ENCODE peak calls at places on chromosomes 11 and 22, in four cellular contexts. V, I, X and M are unnamed samples.

GRCh38 chr11:120500414-120500936 is 11.1 kb upstream of the GRIK4 start:
- DNase-seq in X (no peak), V (no peak), I (no peak), M (no peak)

GRCh38 chr11:66268953-66269906 is 791 bp downstream of the RAB1B start:
- DNase-seq in I (no peak), V (no peak), X (no peak), M (no peak)

GRCh38 chr11:125347261-125347585 is 148.8 kb downstream of the FEZ1 start:
- DNase-seq in V (no peak), X (no peak), I (no peak), M (no peak)

GRCh38 chr11:35711173-35711910 is 48.8 kb downstream of the TRIM44 start:
- DNase-seq in I (no peak), V (no peak), X (no peak), M (no peak)

GRCh38 chr22:23523746-23524145 is 56.3 kb downstream of the IGLL1 start:
- DNase-seq in V (no peak), X (no peak), I (no peak), M (no peak)

GRCh38 chr22:49276567-49276966 is 551.1 kb downstream of the BRD1 start:
- DNase-seq in V (no peak), I (no peak), X (no peak), M (no peak)

GRCh38 chr11:66136752-66137123 is 66.7 kb downstream of the PACS1 start:
- DNase-seq in X (no peak), V (no peak), I (no peak), M (no peak)

GRCh38 chr11:762421-763072 is 14.7 kb downstream of the GATD1 start:
- DNase-seq in I (no peak), X (no peak), V (no peak), M (peak)

GRCh38 chr22:38086001-38086845 is 2.2 kb upstream of the SLC16A8 start:
- DNase-seq in X (no peak), V (no peak), I (no peak), M (no peak)

GRCh38 chr11:46695345-46696211 is 4.8 kb downstream of the ARHGAP1 start:
- DNase-seq in V (no peak), I (no peak), X (no peak), M (no peak)

GRCh38 chr11:69918938-69919650 is 99.9 kb upstream of the FGF3 start:
- DNase-seq in X (peak), V (no peak), I (peak), M (no peak)

GRCh38 chr22:19821523-19822300 is 33.0 kb downstream of the GNB1L start:
- DNase-seq in I (no peak), X (no peak), V (no peak), M (no peak)

GRCh38 chr11:12603362-12604088 is 70.7 kb upstream of the TEAD1 start:
- DNase-seq in I (no peak), V (no peak), X (no peak), M (no peak)

GRCh38 chr22:28207281-28208030 is 288.4 kb upstream of the PITPNB start:
- DNase-seq in V (no peak), I (no peak), X (no peak), M (no peak)

GRCh38 chr11:43576834-43577521 is 103.6 kb upstream of the HSD17B12 start:
- DNase-seq in I (no peak), V (no peak), X (no peak), M (no peak)

GRCh38 chr11:135015966-135016365 is 603.9 kb upstream of the B3GAT1 start:
- DNase-seq in V (no peak), I (no peak), X (no peak), M (no peak)

GRCh38 chr22:47197735-47198500 is 435.5 kb downstream of the TBC1D22A start:
- DNase-seq in V (no peak), X (no peak), I (no peak), M (no peak)

GRCh38 chr11:107042748-107043147 is 24.5 kb upstream of the GUCY1A2 start:
- DNase-seq in I (no peak), V (no peak), X (no peak), M (no peak)

GRCh38 chr11:14506532-14506931 is 6.9 kb upstream of the COPB1 start:
- DNase-seq in V (no peak), X (no peak), I (no peak), M (no peak)

GRCh38 chr22:48750282-48750681 is 1077.4 kb downstream of the BRD1 start:
- DNase-seq in I (no peak), V (no peak), X (no peak), M (no peak)

GRCh38 chr11:926341-926916 is 759 bp downstream of the AP2A2 start:
- DNase-seq in V (no peak), I (peak), X (no peak), M (no peak)

GRCh38 chr11:131584694-131585592 is 214.5 kb downstream of the NTM start:
- DNase-seq in I (no peak), X (no peak), V (no peak), M (no peak)

GRCh38 chr22:47624277-47625012 is 862.0 kb downstream of the TBC1D22A start:
- DNase-seq in I (no peak), V (no peak), X (no peak), M (no peak)

GRCh38 chr11:76889414-76889975 is 28.8 kb downstream of the ACER3 start:
- DNase-seq in V (no peak), X (no peak), I (no peak), M (no peak)

GRCh38 chr11:108895579-108896480 is 231.0 kb downstream of the DDX10 start:
- DNase-seq in V (no peak), I (no peak), X (no peak), M (no peak)

GRCh38 chr11:95711162-95711944 is 78.2 kb downstream of the FAM76B start:
- DNase-seq in V (no peak), I (no peak), X (no peak), M (no peak)

GRCh38 chr11:119935341-119935925 is 202.5 kb downstream of the TRIM29 start:
- DNase-seq in V (no peak), X (no peak), I (no peak), M (no peak)

GRCh38 chr11:76801736-76802135 is 18.6 kb downstream of the TSKU start:
- DNase-seq in I (no peak), V (no peak), X (no peak), M (no peak)

GRCh38 chr11:123899792-123900191 is 2.2 kb upstream of the OR8D4 start:
- DNase-seq in I (no peak), X (no peak), V (no peak), M (no peak)

GRCh38 chr11:72321381-72321996 is 77.5 kb upstream of the PHOX2A start:
- DNase-seq in I (no peak), X (no peak), V (no peak), M (no peak)

GRCh38 chr22:33427461-33427860 is 369.3 kb upstream of the SYN3 start:
- DNase-seq in I (no peak), X (no peak), V (no peak), M (no peak)

GRCh38 chr11:113874920-113875413 is 405 bp downstream of the USP28 start:
- DNase-seq in I (no peak), X (no peak), V (no peak), M (no peak)

GRCh38 chr11:65116370-65117205 is 913 bp downstream of the ZNHIT2 start:
- DNase-seq in I (no peak), V (no peak), X (no peak), M (no peak)

GRCh38 chr11:58525037-58525614 is 17.2 kb upstream of the OR5B21 start:
- DNase-seq in V (no peak), X (no peak), I (no peak), M (no peak)

GRCh38 chr11:117200813-117201515 is 1.8 kb downstream of the TAGLN start:
- DNase-seq in I (no peak), X (no peak), V (no peak), M (no peak)

GRCh38 chr11:33463059-33463458 is 205.9 kb downstream of the HIPK3 start:
- DNase-seq in X (no peak), V (no peak), I (no peak), M (no peak)

GRCh38 chr11:3140291-3140603 is 24.9 kb downstream of the OSBPL5 start:
- DNase-seq in X (no peak), V (no peak), I (no peak), M (no peak)